ENCODE peak calls at places on chromosomes 4 and X, in eight cellular contexts. X is Right ventricle myocardium superior; J is GM12891; H is AG04449; E is activated naive CD8-positive, alpha-beta T cell treated with anti-CD3 and anti-CD28 coated beads, Interleukin-2, amount 10 ng/mL, durations not matched to agents 7 days and 5 days; F is psoas muscle; B is GM20000; S is HEK293T. Z is an unnamed sample.

GRCh38 chr4:110049951-110050925 is 137.6 kb downstream of the EGF start:
- DNase-seq in X (no peak), J (no peak), H (no peak), E (no peak), F (no peak), B (peak; percentile 44), S (peak; percentile 35), Z (peak; percentile 63)

GRCh38 chr4:101864660-101865059 is 74.1 kb downstream of the BANK1 start:
- DNase-seq in X (no peak), J (no peak), H (no peak), E (no peak), F (no peak), B (no peak), S (no peak), Z (no peak)

GRCh38 chr4:1003271-1004070 is 8.0 kb upstream of the FGFRL1 start:
- DNase-seq in X (no peak), J (no peak), H (no peak), E (no peak), F (no peak), B (no peak), S (no peak), Z (no peak)

GRCh38 chr4:151743128-151743854 is 17.5 kb downstream of the GATB start:
- DNase-seq in X (no peak), J (no peak), H (no peak), E (no peak), F (no peak), B (peak; percentile 40), S (no peak), Z (no peak)

GRCh38 chr4:14566518-14566917 is 435.8 kb upstream of the CPEB2 start:
- DNase-seq in X (no peak), J (no peak), H (no peak), E (no peak), F (no peak), B (no peak), S (no peak), Z (no peak)

GRCh38 chrX:127459784-127460183 is 592.4 kb downstream of the ACTRT1 start:
- DNase-seq in X (no peak), J (no peak), H (no peak), E (no peak), F (no peak), B (no peak), S (peak; percentile 6), Z (no peak)

GRCh38 chr4:2923141-2923551 is 40.1 kb downstream of the NOP14 start:
- DNase-seq in X (no peak), J (no peak), H (no peak), E (no peak), F (no peak), B (no peak), S (no peak), Z (no peak)

GRCh38 chrX:7083021-7083420 is 64.5 kb upstream of the STS start:
- DNase-seq in X (no peak), J (no peak), H (no peak), E (no peak), F (no peak), B (no peak), S (no peak), Z (no peak)

GRCh38 chrX:147476008-147476407 is 435.7 kb upstream of the FMR1 start:
- DNase-seq in X (no peak), J (no peak), H (no peak), E (no peak), F (no peak), B (peak; percentile 4), S (peak; percentile 45), Z (no peak)

GRCh38 chr4:94508256-94508655 is 56.5 kb downstream of the PDLIM5 start:
- DNase-seq in X (no peak), J (no peak), H (no peak), E (no peak), F (no peak), B (no peak), S (no peak), Z (no peak)

GRCh38 chr4:179597301-179597700 is 2155.1 kb upstream of the AGA start:
- DNase-seq in X (no peak), J (no peak), H (no peak), E (no peak), F (no peak), B (no peak), S (no peak), Z (no peak)

GRCh38 chr4:80036949-80037348 is 36.1 kb downstream of the ANTXR2 start:
- DNase-seq in X (no peak), J (no peak), H (peak; percentile 36), E (no peak), F (no peak), B (no peak), S (no peak), Z (no peak)

GRCh38 chr4:124890522-124890921 is 178.0 kb upstream of the ANKRD50 start:
- DNase-seq in X (no peak), J (no peak), H (no peak), E (no peak), F (no peak), B (no peak), S (no peak), Z (no peak)

GRCh38 chr4:135508006-135508714 is 1306.6 kb upstream of the PABPC4L start:
- DNase-seq in X (no peak), J (no peak), H (peak; percentile 2), E (no peak), F (no peak), B (no peak), S (no peak), Z (no peak)

GRCh38 chr4:40199999-40200880 is 3.4 kb downstream of the RHOH start:
- DNase-seq in X (no peak), J (no peak), H (no peak), E (peak; percentile 76), F (no peak), B (peak; percentile 31), S (no peak), Z (peak; percentile 37)

GRCh38 chr4:33218238-33218637 is 2498.1 kb downstream of the PCDH7 start:
- DNase-seq in X (no peak), J (no peak), H (no peak), E (no peak), F (no peak), B (no peak), S (no peak), Z (no peak)

GRCh38 chrX:107684956-107685385 is 56.7 kb downstream of the PRPS1 start:
- DNase-seq in X (peak; percentile 87), J (no peak), H (no peak), E (peak; percentile 34), F (peak; percentile 85), B (peak; percentile 31), S (peak; percentile 47), Z (peak; percentile 64)

GRCh38 chrX:23902419-23902818 is 5.3 kb downstream of the APOO start:
- DNase-seq in X (no peak), J (no peak), H (no peak), E (no peak), F (no peak), B (no peak), S (peak; percentile 39), Z (no peak)

GRCh38 chr4:82748176-82748575 is 50.4 kb downstream of the SCD5 start:
- DNase-seq in X (no peak), J (no peak), H (no peak), E (no peak), F (no peak), B (no peak), S (no peak), Z (peak; percentile 76)

GRCh38 chr4:12260453-12260852 is 831.8 kb upstream of the HS3ST1 start:
- DNase-seq in X (no peak), J (no peak), H (no peak), E (no peak), F (no peak), B (no peak), S (no peak), Z (no peak)

GRCh38 chr4:29558789-29559188 is 1161.4 kb upstream of the PCDH7 start:
- DNase-seq in X (no peak), J (no peak), H (no peak), E (no peak), F (no peak), B (no peak), S (no peak), Z (no peak)

GRCh38 chr4:94892051-94892450 is 134.3 kb downstream of the BMPR1B start:
- DNase-seq in X (no peak), J (no peak), H (no peak), E (no peak), F (no peak), B (no peak), S (peak; percentile 35), Z (no peak)

GRCh38 chrX:20217906-20218305 is 48.8 kb downstream of the RPS6KA3 start:
- DNase-seq in X (no peak), J (no peak), H (no peak), E (no peak), F (no peak), B (no peak), S (no peak), Z (no peak)

GRCh38 chr4:187321741-187322140 is 598.1 kb upstream of the FAT1 start:
- DNase-seq in X (no peak), J (no peak), H (no peak), E (no peak), F (no peak), B (no peak), S (no peak), Z (no peak)

GRCh38 chr4:28269426-28269825 is 1408.8 kb downstream of the STIM2 start:
- DNase-seq in X (no peak), J (no peak), H (no peak), E (no peak), F (no peak), B (no peak), S (no peak), Z (no peak)

GRCh38 chr4:81491943-81492342 is 20.2 kb upstream of the RASGEF1B start:
- DNase-seq in X (no peak), J (no peak), H (no peak), E (no peak), F (no peak), B (no peak), S (no peak), Z (no peak)

GRCh38 chrX:19893722-19894121 is 6.3 kb upstream of the SH3KBP1 start:
- DNase-seq in X (no peak), J (no peak), H (peak; percentile 28), E (no peak), F (no peak), B (no peak), S (no peak), Z (no peak)

GRCh38 chr4:19051751-19052296 is 1030.3 kb upstream of the LCORL start:
- DNase-seq in X (no peak), J (no peak), H (no peak), E (no peak), F (no peak), B (no peak), S (no peak), Z (no peak)

GRCh38 chrX:7170903-7171302 is 22.9 kb upstream of the PUDP start:
- DNase-seq in X (no peak), J (no peak), H (no peak), E (peak; percentile 28), F (no peak), B (no peak), S (peak; percentile 4), Z (no peak)

GRCh38 chr4:5266991-5267390 is 215.7 kb downstream of the STK32B start:
- DNase-seq in X (no peak), J (no peak), H (no peak), E (no peak), F (no peak), B (no peak), S (no peak), Z (no peak)

GRCh38 chrX:39730671-39731389 is 366.9 kb downstream of the BCOR start:
- DNase-seq in X (peak; percentile 73), J (peak; percentile 52), H (peak; percentile 36), E (peak; percentile 42), F (peak; percentile 82), B (peak; percentile 67), S (peak; percentile 78), Z (peak; percentile 69)

GRCh38 chrX:150989420-150989819 is 6.3 kb downstream of the HMGB3 start:
- DNase-seq in X (no peak), J (no peak), H (no peak), E (no peak), F (no peak), B (no peak), S (no peak), Z (no peak)

GRCh38 chr4:147616849-147617172 is 386 bp upstream of the TMEM184C start:
- DNase-seq in X (no peak), J (no peak), H (no peak), E (no peak), F (no peak), B (no peak), S (no peak), Z (no peak)

GRCh38 chrX:52353838-52354237 is 15.0 kb upstream of the XAGE2 start:
- DNase-seq in X (no peak), J (no peak), H (no peak), E (no peak), F (no peak), B (no peak), S (no peak), Z (no peak)